ENCODE peak calls at places on chromosome 1, in eight cellular contexts. H, D, Y, M, U, W, N and V are unnamed samples.
A peak's percentile ranks its signal among the peaks of the same experiment; 100 is the strongest.

GRCh38 chr1:159222075-159222865 is 17.6 kb downstream of the ACKR1 start:
- DNase-seq in H (no peak), D (no peak), Y (no peak), M (no peak), U (no peak), W (no peak), N (no peak), V (no peak)

GRCh38 chr1:176517484-176517883 is 54.5 kb downstream of the PAPPA2 start:
- DNase-seq in H (no peak), D (no peak), Y (no peak), M (no peak), U (no peak), W (no peak), N (no peak), V (no peak)

GRCh38 chr1:43879414-43879813 is 54.2 kb upstream of the ARTN start:
- DNase-seq in H (peak; percentile 26), D (peak; percentile 53), Y (peak; percentile 36), M (peak; percentile 18), U (no peak), W (no peak), N (peak; percentile 55), V (no peak)

GRCh38 chr1:179369751-179370341 is 4.1 kb downstream of the AXDND1 start:
- DNase-seq in H (peak; percentile 28), D (peak; percentile 65), Y (peak; percentile 31), M (peak; percentile 53), U (peak; percentile 12), W (no peak), N (no peak), V (peak; percentile 47)

GRCh38 chr1:32997381-32997891 is 32.8 kb upstream of the RNF19B start:
- DNase-seq in H (peak; percentile 66), D (peak; percentile 47), Y (no peak), M (peak; percentile 88), U (no peak), W (no peak), N (peak; percentile 72), V (no peak)

GRCh38 chr1:183291802-183292515 is 105.9 kb downstream of the LAMC2 start:
- DNase-seq in H (no peak), D (peak; percentile 42), Y (no peak), M (peak; percentile 22), U (no peak), W (no peak), N (no peak), V (no peak)

GRCh38 chr1:159922499-159923202 is 2.7 kb downstream of the TAGLN2 start:
- DNase-seq in H (peak; percentile 23), D (no peak), Y (no peak), M (no peak), U (no peak), W (no peak), N (no peak), V (no peak)

GRCh38 chr1:203264052-203264501 is 34.6 kb upstream of the CHIT1 start:
- DNase-seq in H (no peak), D (no peak), Y (no peak), M (no peak), U (no peak), W (no peak), N (no peak), V (no peak)

GRCh38 chr1:191320062-191320461 is 838.2 kb upstream of the RGS18 start:
- DNase-seq in H (no peak), D (no peak), Y (no peak), M (no peak), U (no peak), W (no peak), N (no peak), V (no peak)

GRCh38 chr1:145758575-145758974 is 39.3 kb downstream of the CD160 start:
- DNase-seq in H (no peak), D (no peak), Y (no peak), M (no peak), U (no peak), W (no peak), N (no peak), V (no peak)

GRCh38 chr1:162195567-162195966 is 126.1 kb downstream of the NOS1AP start:
- DNase-seq in H (no peak), D (no peak), Y (no peak), M (no peak), U (no peak), W (no peak), N (no peak), V (no peak)

GRCh38 chr1:234111458-234112142 is 207.1 kb downstream of the SLC35F3 start:
- DNase-seq in H (peak; percentile 11), D (no peak), Y (no peak), M (peak; percentile 7), U (no peak), W (no peak), N (no peak), V (no peak)

GRCh38 chr1:9302745-9303524 is 10.2 kb downstream of the SPSB1 start:
- DNase-seq in H (peak; percentile 89), D (peak; percentile 90), Y (peak; percentile 89), M (peak; percentile 86), U (no peak), W (no peak), N (peak; percentile 89), V (no peak)

GRCh38 chr1:92877792-92878191 is 46.0 kb downstream of the RPL5 start:
- DNase-seq in H (no peak), D (no peak), Y (no peak), M (peak; percentile 5), U (no peak), W (no peak), N (no peak), V (no peak)

GRCh38 chr1:237261198-237261597 is 219.2 kb downstream of the RYR2 start:
- DNase-seq in H (no peak), D (no peak), Y (no peak), M (no peak), U (no peak), W (no peak), N (no peak), V (no peak)

GRCh38 chr1:239179001-239179400 is 207.4 kb upstream of the CHRM3 start:
- DNase-seq in H (no peak), D (no peak), Y (no peak), M (no peak), U (no peak), W (no peak), N (no peak), V (no peak)